ENCODE peak calls at places on chromosomes 12 and 14, in seven cellular contexts. H, V, X, T, C, Q and S are unnamed samples.

GRCh38 chr12:103327676-103328075 is 168.1 kb downstream of the C12orf42 start:
- DNase-seq in V (no peak), H (no peak), C (no peak), Q (no peak), X (no peak), T (no peak), S (no peak)

GRCh38 chr14:32366995-32367394 is 37.9 kb downstream of the AKAP6 start:
- DNase-seq in X (no peak), V (no peak), T (no peak), Q (no peak), H (peak; percentile 28), C (no peak), S (peak; percentile 10)

GRCh38 chr14:62015945-62016344 is 253.7 kb downstream of the SNAPC1 start:
- DNase-seq in Q (no peak), C (no peak), H (peak; percentile 52), X (no peak), T (no peak), V (peak; percentile 49), S (no peak)

GRCh38 chr12:93944196-93944595 is 204.2 kb upstream of the PLXNC1 start:
- DNase-seq in H (peak; percentile 85), Q (no peak), X (no peak), T (no peak), V (no peak), C (no peak), S (no peak)

GRCh38 chr12:130013771-130014484 is 110.1 kb upstream of the TMEM132D start:
- DNase-seq in X (peak; percentile 9), C (peak; percentile 80), V (peak; percentile 64), Q (peak; percentile 84), H (peak; percentile 65), T (peak; percentile 52), S (peak; percentile 84)

GRCh38 chr14:54549862-54550261 is 17.1 kb upstream of the SAMD4A start:
- DNase-seq in C (no peak), H (peak; percentile 29), Q (no peak), T (no peak), X (peak; percentile 23), V (no peak), S (no peak)

GRCh38 chr14:75559451-75560187 is 18.8 kb upstream of the FLVCR2 start:
- DNase-seq in V (no peak), X (peak; percentile 27), H (peak; percentile 75), C (peak; percentile 49), Q (no peak), T (no peak), S (no peak)

GRCh38 chr12:78208106-78208505 is 377.4 kb downstream of the NAV3 start:
- DNase-seq in V (no peak), Q (no peak), H (peak; percentile 33), T (no peak), C (no peak), X (peak; percentile 45), S (no peak)

GRCh38 chr12:53065470-53065869 is 13.7 kb downstream of the SPRYD3 start:
- DNase-seq in C (no peak), V (no peak), H (no peak), Q (no peak), X (no peak), T (no peak), S (no peak)

GRCh38 chr12:76942276-76942675 is 63.5 kb upstream of the CSRP2 start:
- DNase-seq in C (peak; percentile 43), V (no peak), T (no peak), Q (no peak), H (peak; percentile 65), X (peak; percentile 46), S (no peak)

GRCh38 chr14:33026850-33027420 is 88.3 kb downstream of the NPAS3 start:
- DNase-seq in X (no peak), C (peak; percentile 39), V (no peak), Q (no peak), T (no peak), H (peak; percentile 63), S (no peak)

GRCh38 chr12:121318121-121318520 is 21.6 kb upstream of the CAMKK2 start:
- DNase-seq in C (no peak), T (no peak), H (no peak), V (no peak), Q (no peak), X (no peak), S (no peak)

GRCh38 chr14:32826404-32827082 is 112.1 kb upstream of the NPAS3 start:
- DNase-seq in X (peak; percentile 0), H (peak; percentile 3), Q (no peak), V (no peak), T (no peak), C (peak; percentile 7), S (peak; percentile 51)

GRCh38 chr12:12736759-12737676 is 19.9 kb downstream of the CDKN1B start:
- DNase-seq in X (peak; percentile 88), T (peak; percentile 64), C (peak; percentile 77), Q (no peak), V (no peak), H (peak; percentile 92), S (peak; percentile 32)

GRCh38 chr12:123115409-123116111 is 35.3 kb downstream of the PITPNM2 start:
- DNase-seq in Q (no peak), H (peak; percentile 92), V (no peak), X (peak; percentile 70), T (no peak), C (peak; percentile 88), S (no peak)

GRCh38 chr14:64673748-64674147 is 30.5 kb upstream of the PLEKHG3 start:
- DNase-seq in C (no peak), X (peak; percentile 13), H (no peak), T (no peak), Q (no peak), V (no peak), S (no peak)

GRCh38 chr14:80446356-80446755 is 235.1 kb upstream of the DIO2 start:
- DNase-seq in H (peak; percentile 49), X (peak; percentile 8), V (no peak), C (peak; percentile 49), T (no peak), Q (no peak), S (no peak)

GRCh38 chr14:91241848-91242247 is 2.7 kb downstream of the GPR68 start:
- DNase-seq in C (no peak), T (no peak), X (no peak), V (no peak), Q (no peak), H (no peak), S (no peak)

GRCh38 chr12:49549735-49550710 is 11.2 kb downstream of the KCNH3 start:
- DNase-seq in X (no peak), H (no peak), T (no peak), C (no peak), V (peak; percentile 92), Q (no peak), S (no peak)

GRCh38 chr14:74204481-74204880 is 34.8 kb upstream of the VSX2 start:
- DNase-seq in V (no peak), Q (no peak), C (no peak), T (no peak), H (no peak), X (no peak), S (peak; percentile 30)

GRCh38 chr12:44510510-44510909 is 365.6 kb downstream of the NELL2 start:
- DNase-seq in C (no peak), Q (no peak), T (no peak), X (no peak), H (no peak), V (no peak), S (no peak)

GRCh38 chr12:116121453-116121871 is 156.0 kb downstream of the MED13L start:
- DNase-seq in V (no peak), C (peak; percentile 50), T (no peak), H (peak; percentile 65), X (peak; percentile 26), Q (no peak), S (no peak)

GRCh38 chr14:55929136-55929535 is 189.1 kb upstream of the PELI2 start:
- DNase-seq in T (no peak), Q (no peak), V (no peak), H (no peak), X (no peak), C (no peak), S (no peak)

GRCh38 chr14:105375635-105376057 is 22.7 kb upstream of the TEX22 start:
- DNase-seq in T (no peak), C (no peak), X (peak; percentile 56), V (no peak), Q (no peak), H (peak; percentile 16), S (no peak)

GRCh38 chr14:91047174-91047753 is 13.2 kb downstream of the RPS6KA5 start:
- DNase-seq in X (no peak), Q (no peak), H (no peak), V (no peak), T (no peak), C (no peak), S (no peak)